ENCODE peak calls at places on chromosomes 2 and 18, in five cellular contexts. M is uterus, C is tibial nerve, I is pancreas, E is tibial artery. V is an unnamed sample. For H3K9me3, the result is how much of the 10 kb centered on the place peaks cover.

GRCh38 chr2:121333834-121334558 is 49.0 kb upstream of the TFCP2L1 start:
- DNase-seq in I (no peak), M (no peak), C (no peak), E (no peak), V (no peak)

GRCh38 chr2:20473128-20473527 is 26.3 kb downstream of the RHOB start:
- DNase-seq in C (no peak), I (no peak), M (peak), E (peak), V (no peak)

GRCh38 chr2:202196727-202197126 is 41.7 kb downstream of the SUMO1 start:
- DNase-seq in I (no peak), M (no peak), C (no peak), E (no peak), V (no peak)

GRCh38 chr2:85419009-85419711 is 646 bp downstream of the SH2D6 start:
- DNase-seq in E (no peak), I (no peak), C (no peak), M (no peak), V (no peak)

GRCh38 chr18:45019469-45019868 is 338.8 kb downstream of the SETBP1 start:
- DNase-seq in M (no peak), I (no peak), E (no peak), C (no peak), V (no peak)

GRCh38 chr2:218547978-218548377 is 20.2 kb downstream of the USP37 start:
- DNase-seq in M (no peak), I (no peak), C (no peak), E (no peak), V (no peak)

GRCh38 chr2:86417961-86418360 is 23.2 kb upstream of the KDM3A start:
- DNase-seq in I (no peak), E (no peak), C (no peak), M (no peak), V (no peak)

GRCh38 chr2:237199577-237199976 is 113.9 kb downstream of the COPS8 start:
- DNase-seq in I (no peak), C (no peak), M (no peak), E (no peak), V (no peak)

GRCh38 chr2:231672617-231673347 is 35.5 kb upstream of the PTMA start:
- DNase-seq in M (peak), C (no peak), E (no peak), I (peak), V (no peak)

GRCh38 chr2:151861171-151861570 is 33.0 kb upstream of the ARL5A start:
- DNase-seq in E (no peak), I (no peak), M (no peak), C (no peak), V (no peak)

GRCh38 chr2:45946023-45946422 is 294.5 kb downstream of the PRKCE start:
- DNase-seq in E (no peak), C (no peak), M (no peak), I (no peak), V (no peak)

GRCh38 chr2:156672569-156673270 is 236.5 kb downstream of the GPD2 start:
- DNase-seq in C (no peak), E (no peak), M (no peak), I (no peak), V (no peak)

GRCh38 chr2:217393585-217394032 is 533.7 kb upstream of the TNP1 start:
- DNase-seq in I (no peak), M (peak), C (peak), E (peak), V (peak)

GRCh38 chr2:164782323-164782722 is 59.3 kb downstream of the COBLL1 start:
- DNase-seq in M (no peak), E (peak), C (no peak), I (no peak), V (no peak)

GRCh38 chr2:39266139-39266805 is 22.5 kb upstream of the CDKL4 start:
- DNase-seq in I (no peak), C (no peak), E (no peak), M (no peak), V (no peak)

GRCh38 chr18:47601608-47602272 is 328.7 kb downstream of the SMAD2 start:
- DNase-seq in M (no peak), E (no peak), I (no peak), C (no peak), V (no peak)

GRCh38 chr2:119469661-119470297 is 38.1 kb downstream of the TMEM37 start:
- DNase-seq in M (no peak), E (no peak), I (no peak), C (no peak), V (no peak)

GRCh38 chr18:57352761-57353136 is 392 bp downstream of the ST8SIA3 start:
- DNase-seq in I (peak), E (no peak), M (no peak), C (no peak), V (no peak)

GRCh38 chr2:212227755-212228154 is 310.8 kb downstream of the ERBB4 start:
- DNase-seq in E (peak), C (no peak), I (no peak), M (no peak), V (peak)

GRCh38 chr2:199219551-199219950 is 238.2 kb downstream of the SATB2 start:
- DNase-seq in I (no peak), E (no peak), C (no peak), M (no peak), V (no peak)

GRCh38 chr2:64675860-64676259 is 22.1 kb upstream of the SERTAD2 start:
- DNase-seq in I (no peak), C (no peak), E (no peak), M (no peak), V (no peak)

GRCh38 chr2:105406221-105406620 is 7.4 kb upstream of the FHL2 start:
- DNase-seq in C (no peak), I (no peak), M (no peak), E (no peak), V (no peak)

GRCh38 chr2:287471-287885 is 413 bp downstream of the ALKAL2 start:
- DNase-seq in E (no peak), C (no peak), M (peak), I (no peak), V (no peak)

GRCh38 chr2:133836691-133837090 is 268.4 kb upstream of the NCKAP5 start:
- DNase-seq in M (no peak), C (no peak), I (no peak), E (no peak), V (no peak)

GRCh38 chr2:173590278-173590811 is 235.7 kb downstream of the CDCA7 start:
- DNase-seq in M (no peak), E (peak), I (no peak), C (no peak), V (peak)

GRCh38 chr2:96961551-96961950 is 24.8 kb downstream of the FAM178B start:
- DNase-seq in I (no peak), M (no peak), C (no peak), E (no peak), V (no peak)

GRCh38 chr2:122390406-122390805 is 635.0 kb downstream of the TSN start:
- DNase-seq in I (no peak), C (no peak), E (no peak), M (no peak), V (no peak)

GRCh38 chr2:31812051-31812798 is 198.6 kb downstream of the MEMO1 start:
- DNase-seq in M (no peak), E (no peak), I (no peak), C (no peak), V (no peak)

GRCh38 chr2:117057021-117057420 is 757.5 kb upstream of the DDX18 start:
- DNase-seq in C (no peak), I (no peak), M (no peak), E (no peak), V (no peak)

GRCh38 chr2:217142649-217143266 is 282.9 kb upstream of the TNP1 start:
- DNase-seq in C (no peak), M (no peak), I (no peak), E (no peak), V (no peak)

GRCh38 chr2:222610746-222611145 is 45.1 kb downstream of the FARSB start:
- DNase-seq in C (no peak), M (no peak), E (no peak), I (no peak), V (no peak)

GRCh38 chr2:237674731-237675276 is 47.4 kb downstream of the LRRFIP1 start:
- DNase-seq in M (peak), C (peak), E (peak), I (peak), V (no peak)

GRCh38 chr2:45170976-45171514 is 161.8 kb upstream of the SIX2 start:
- DNase-seq in E (no peak), C (no peak), M (no peak), I (no peak), V (no peak)

GRCh38 chr18:32301976-32302743 is 112.3 kb downstream of the MEP1B start:
- DNase-seq in M (no peak), I (no peak), E (no peak), C (no peak), V (peak)

GRCh38 chr18:26617151-26617554 is 68.8 kb upstream of the KCTD1 start:
- DNase-seq in M (no peak), I (no peak), C (no peak), E (no peak), V (peak)

GRCh38 chr18:3852321-3852720 is 402.3 kb downstream of the TGIF1 start:
- DNase-seq in C (no peak), I (no peak), M (no peak), E (no peak), V (no peak)

DNA sequence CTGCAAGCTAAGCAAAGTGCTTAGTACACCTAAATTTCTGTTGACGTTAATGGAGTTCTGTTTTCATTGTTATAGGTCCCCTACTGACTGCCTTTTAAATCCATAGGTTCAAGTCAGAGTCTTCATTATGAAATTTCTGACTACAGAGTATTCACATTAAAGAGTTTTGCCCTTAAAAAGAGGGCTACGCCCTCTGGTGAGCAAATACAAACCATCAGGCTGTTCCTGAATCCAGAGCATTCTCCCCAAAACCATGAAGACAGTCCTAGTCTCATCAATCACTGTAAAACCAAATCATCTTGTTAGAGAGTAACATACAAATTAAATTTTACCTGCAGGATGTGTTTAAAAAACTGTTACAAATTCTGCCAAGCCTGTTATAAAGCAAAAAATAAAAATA is 1091.7 kb downstream of the TDRD15 start:
- DNase-seq in E (no peak), C (no peak), M (no peak), I (no peak), V (no peak)
- TF ChIP-seq CTCF in E (no peak), C (no peak), M (no peak), I (no peak), V (no peak)

DNA sequence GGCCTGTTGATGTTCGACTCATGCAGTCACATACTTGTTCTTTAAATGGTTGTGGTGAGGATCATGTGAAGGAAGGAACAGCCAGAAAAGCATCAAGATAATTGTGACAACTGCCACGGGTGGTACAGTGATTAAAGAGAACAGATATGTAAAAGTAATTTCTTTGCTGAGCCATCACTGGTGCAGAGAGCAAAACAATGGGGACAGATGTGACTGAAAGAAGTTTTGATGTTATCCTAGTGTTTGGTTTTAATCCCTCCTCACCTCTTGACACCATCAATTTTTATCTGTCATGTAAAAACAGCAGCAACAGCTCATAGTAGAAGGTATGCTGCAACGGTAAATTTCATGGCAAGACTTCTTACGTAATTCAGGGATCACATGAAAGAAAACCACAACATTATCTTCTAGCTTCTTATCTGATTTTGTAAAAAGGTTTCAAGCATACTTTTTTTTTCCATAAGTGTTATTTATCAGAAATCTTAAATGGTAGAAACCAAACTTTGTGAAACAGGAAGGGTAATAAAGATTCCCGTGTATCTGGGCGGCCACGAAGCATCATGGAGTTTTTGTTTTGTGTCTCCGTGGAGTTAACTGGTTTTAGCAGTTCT is 65.2 kb downstream of the PLCL1 start:
- DNase-seq in C (no peak), I (no peak), E (no peak), M (no peak), V (no peak)
- H3K4me3 ChIP-seq in C (no peak), I (no peak), E (no peak), M (no peak), V (no peak)

DNA sequence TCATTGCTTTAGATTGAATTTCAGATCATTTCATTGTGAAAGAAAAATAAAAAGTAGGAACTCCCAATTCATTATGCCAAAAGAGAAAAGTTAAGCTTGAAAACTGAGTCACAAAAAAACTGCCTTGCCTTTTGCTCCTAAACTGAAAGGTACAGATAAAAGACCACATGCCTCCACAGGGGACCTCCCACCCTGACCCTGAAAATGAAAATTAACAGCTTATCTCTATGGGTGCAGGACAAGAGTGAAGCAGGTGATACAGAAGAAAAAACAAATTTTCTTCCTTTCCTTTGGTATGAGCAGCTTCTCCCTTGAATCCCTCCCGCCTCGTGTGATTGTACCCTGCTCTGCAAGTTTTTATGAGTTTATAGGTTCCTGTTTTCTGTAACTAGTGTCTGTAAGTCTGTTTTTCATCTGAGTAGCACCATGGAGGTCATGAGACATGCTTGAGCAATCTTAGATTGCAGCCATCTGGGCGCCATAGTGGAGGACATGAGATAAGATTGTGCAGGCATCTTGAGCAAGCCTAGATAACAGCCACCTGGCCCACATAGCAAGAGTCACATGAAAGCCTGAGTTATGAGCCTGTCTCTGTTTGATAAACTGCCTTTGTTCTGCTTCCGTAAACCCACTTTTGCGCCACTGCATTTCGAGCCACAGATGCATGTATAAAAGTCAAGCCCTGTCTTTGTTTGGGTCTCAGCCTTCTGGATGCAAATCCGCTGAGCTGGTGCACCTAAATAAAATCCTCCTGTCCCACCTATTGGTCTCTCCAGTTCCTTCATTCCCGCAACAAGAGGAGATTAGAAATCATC is 56.2 kb upstream of the DYNC1I2 start:
- DNase-seq in C (no peak), M (no peak), E (no peak), I (no peak), V (no peak)
- H3K9me3 ChIP-seq in C (under half), M (under half), E (under half), I (under half), V (under half)

GRCh38 chr2:128714861-128715312 is 396.2 kb upstream of the HS6ST1 start:
- DNase-seq in C (no peak), E (no peak), I (no peak), M (no peak), V (no peak)
- TF ChIP-seq CTCF in C (no peak), E (no peak), I (no peak), M (no peak), V (no peak)

GRCh38 chr2:41579811-41580210 is 468.0 kb upstream of the PKDCC start:
- DNase-seq in I (no peak), E (no peak), M (no peak), C (no peak), V (no peak)

GRCh38 chr2:41576423-41576822 is 471.4 kb upstream of the PKDCC start:
- DNase-seq in M (no peak), C (no peak), E (no peak), I (no peak), V (no peak)

DNA sequence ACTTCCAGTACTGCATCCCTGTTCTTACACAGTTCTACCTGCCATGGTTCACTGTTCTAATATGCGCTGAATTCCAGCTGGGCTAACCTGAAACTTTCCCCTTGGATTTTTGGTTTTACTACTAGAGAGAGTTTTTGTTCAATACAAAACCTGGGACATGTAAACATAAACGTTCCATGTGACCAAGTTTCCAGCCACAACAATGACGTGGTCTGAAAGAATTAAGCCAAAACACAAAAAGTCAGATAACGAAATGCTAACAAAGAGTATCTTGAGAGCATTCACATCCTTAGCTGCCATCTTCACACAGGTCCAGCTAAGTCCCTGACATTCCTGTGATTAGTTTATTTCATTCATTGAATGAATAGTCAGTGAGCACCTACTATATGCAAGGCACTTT is 467.0 kb upstream of the PKDCC start:
- DNase-seq in C (no peak), I (no peak), M (no peak), E (no peak), V (no peak)
- H3K4me3 ChIP-seq in C (no peak), I (no peak), M (no peak), E (no peak), V (no peak)

DNA sequence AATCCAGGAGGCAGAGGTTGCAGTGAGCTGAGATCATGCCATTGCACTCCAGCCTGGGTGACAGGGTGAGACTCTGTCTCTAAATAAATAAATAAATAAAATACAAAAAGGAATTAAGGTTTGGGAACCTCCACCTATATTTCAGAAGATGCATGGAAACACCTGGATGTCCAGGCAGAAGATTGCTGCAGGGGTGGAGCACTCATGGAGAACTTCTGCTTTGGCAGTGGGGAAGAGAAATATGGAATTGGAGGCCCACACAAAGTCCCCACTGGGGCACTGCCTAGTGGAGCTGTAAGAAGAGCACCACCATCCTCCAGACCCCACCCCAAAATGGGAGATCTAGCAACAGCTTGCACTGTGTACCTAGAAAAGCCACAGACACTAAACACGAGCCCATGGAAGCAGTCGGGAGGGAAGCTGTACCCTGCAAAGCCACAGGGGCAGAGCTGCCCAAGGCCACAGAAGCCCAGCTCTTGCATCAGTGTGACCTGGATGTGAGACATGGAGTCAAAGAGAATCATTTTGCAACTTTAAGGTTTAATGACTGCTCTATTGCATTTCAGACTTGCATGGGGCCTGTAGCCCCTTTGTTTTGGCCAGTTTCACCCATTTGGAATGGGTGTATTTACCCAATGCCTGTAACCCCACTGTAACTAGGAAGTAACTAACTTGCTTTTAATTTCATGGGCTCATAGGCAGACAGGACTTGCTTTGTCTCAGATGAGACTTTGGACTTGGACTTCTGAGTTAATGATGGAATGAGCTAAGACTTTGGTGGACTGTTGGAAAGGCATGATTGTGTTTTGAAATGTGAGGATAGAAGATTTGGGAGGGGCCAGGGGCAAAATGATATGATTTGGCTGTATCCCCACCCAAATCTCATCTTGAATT is 265.3 kb downstream of the ZEB2 start:
- DNase-seq in I (no peak), C (no peak), E (no peak), M (no peak), V (no peak)
- H3K9me3 ChIP-seq in I (under half), C (under half), E (under half), M (under half), V (under half)

GRCh38 chr2:239934571-239935171 is 90.5 kb downstream of the NDUFA10 start:
- DNase-seq in M (peak), I (peak), E (peak), C (peak), V (no peak)

GRCh38 chr2:239937866-239938640 is 87.1 kb downstream of the NDUFA10 start:
- DNase-seq in I (peak), C (no peak), M (peak), E (no peak), V (no peak)

GRCh38 chr2:239938651-239939486 is 86.3 kb downstream of the NDUFA10 start:
- DNase-seq in C (no peak), E (peak), M (peak), I (peak), V (no peak)

GRCh38 chr2:239936838-239937581 is 88.1 kb downstream of the NDUFA10 start:
- DNase-seq in M (peak), C (no peak), E (no peak), I (peak), V (no peak)

GRCh38 chr2:239935789-239936758 is 89.1 kb downstream of the NDUFA10 start:
- DNase-seq in I (peak), M (no peak), C (no peak), E (no peak), V (no peak)
- TF ChIP-seq CTCF in I (no peak), M (no peak), C (no peak), E (no peak), V (no peak)

GRCh38 chr2:69309336-69310048 is 77.5 kb downstream of the GFPT1 start:
- DNase-seq in M (peak), E (peak), I (no peak), C (no peak), V (no peak)

GRCh38 chr2:69308338-69308737 is 78.7 kb downstream of the GFPT1 start:
- DNase-seq in E (no peak), M (no peak), I (no peak), C (no peak), V (no peak)

GRCh38 chr2:69307696-69308064 is 79.3 kb downstream of the GFPT1 start:
- DNase-seq in C (no peak), I (no peak), E (no peak), M (no peak), V (no peak)

GRCh38 chr2:69310267-69310666 is 76.8 kb downstream of the GFPT1 start:
- DNase-seq in C (no peak), E (no peak), M (no peak), I (peak), V (no peak)

GRCh38 chr2:69311017-69311416 is 76.0 kb downstream of the GFPT1 start:
- DNase-seq in E (no peak), C (no peak), I (no peak), M (no peak), V (no peak)
- H3K4me3 ChIP-seq in E (no peak), C (no peak), I (no peak), M (no peak), V (no peak)

GRCh38 chr2:239917128-239917956 is 107.8 kb downstream of the NDUFA10 start:
- DNase-seq in M (no peak), I (no peak), E (no peak), C (no peak), V (no peak)
- H3K9me3 ChIP-seq in M (under half), I (under half), E (under half), C (under half), V (half or more)

V was measured in AG04450.